ENCODE peak calls at places on chromosomes 13 and 19, in six cellular contexts. I is stimulated activated CD8-positive, alpha-beta memory T cell treated with anti-CD3 and anti-CD28 coated beads, Interleukin-4, amount 100 ng/mL, for 48 hours; E is RPMI8226; L is endodermal cell; N is T-helper 17 cell; O is choroid plexus epithelial cell. R is an unnamed sample.
A peak's percentile ranks its signal among the peaks of the same experiment; 100 is the strongest.

GRCh38 chr13:26133851-26134250 is 82.0 kb upstream of the SHISA2 start:
- DNase-seq in I (no peak), E (no peak), L (no peak), N (no peak), O (no peak), R (no peak)

GRCh38 chr13:39047560-39047959 is 9.3 kb downstream of the NHLRC3 start:
- DNase-seq in I (no peak), E (no peak), L (peak; percentile 80), N (no peak), O (peak; percentile 40), R (no peak)

GRCh38 chr19:40225440-40226305 is 816 bp downstream of the CCNP start:
- DNase-seq in I (no peak), E (peak; percentile 17), L (no peak), N (no peak), O (peak; percentile 56), R (no peak)

GRCh38 chr19:495440-496332 is 600 bp upstream of the MADCAM1 start:
- DNase-seq in I (peak; percentile 76), E (no peak), L (peak; percentile 92), N (peak; percentile 41), O (no peak), R (no peak)

GRCh38 chr13:106595623-106596022 is 27.7 kb upstream of the ARGLU1 start:
- DNase-seq in I (no peak), E (no peak), L (no peak), N (no peak), O (no peak), R (no peak)

GRCh38 chr19:38265213-38265861 is 964 bp downstream of the SPINT2 start:
- DNase-seq in I (peak; percentile 40), E (peak; percentile 46), L (peak; percentile 73), N (no peak), O (peak; percentile 50), R (no peak)

GRCh38 chr13:110705826-110706569 is at the start of gene CARS2:
- DNase-seq in I (peak; percentile 94), E (peak; percentile 96), L (peak; percentile 99), N (peak; percentile 95), O (peak; percentile 98), R (peak; percentile 98)

GRCh38 chr13:72166102-72166660 is 299.2 kb upstream of the DACH1 start:
- DNase-seq in I (no peak), E (no peak), L (no peak), N (no peak), O (no peak), R (no peak)

GRCh38 chr13:32142956-32143375 is 111.4 kb downstream of the FRY start:
- DNase-seq in I (no peak), E (no peak), L (peak; percentile 60), N (no peak), O (peak; percentile 95), R (no peak)

GRCh38 chr13:26867451-26868067 is 107.0 kb upstream of the GPR12 start:
- DNase-seq in I (peak; percentile 28), E (peak; percentile 5), L (peak; percentile 70), N (no peak), O (peak; percentile 48), R (no peak)

GRCh38 chr19:4844348-4845179 is 13.1 kb upstream of the TICAM1 start:
- DNase-seq in I (no peak), E (no peak), L (no peak), N (no peak), O (peak; percentile 46), R (no peak)

GRCh38 chr13:109933476-109933875 is 147.1 kb upstream of the IRS2 start:
- DNase-seq in I (no peak), E (no peak), L (peak; percentile 51), N (no peak), O (peak; percentile 53), R (no peak)

GRCh38 chr13:47457631-47458030 is 543.4 kb downstream of the SUCLA2 start:
- DNase-seq in I (no peak), E (no peak), L (no peak), N (no peak), O (peak; percentile 61), R (no peak)

GRCh38 chr19:1027020-1027952 is 878 bp downstream of the CNN2 start:
- DNase-seq in I (peak; percentile 52), E (peak; percentile 48), L (peak; percentile 72), N (no peak), O (no peak), R (no peak)

GRCh38 chr13:29846475-29847256 is 3.8 kb downstream of the UBL3 start:
- DNase-seq in I (no peak), E (no peak), L (no peak), N (no peak), O (no peak), R (no peak)

GRCh38 chr19:12802267-12803106 is 618 bp downstream of the THSD8 start:
- DNase-seq in I (no peak), E (no peak), L (no peak), N (no peak), O (no peak), R (peak; percentile 37)

GRCh38 chr13:98372886-98373285 is 195.8 kb upstream of the RNF113B start:
- DNase-seq in I (no peak), E (no peak), L (no peak), N (no peak), O (peak; percentile 91), R (no peak)

GRCh38 chr19:806815-807421 is 9.7 kb downstream of the PTBP1 start:
- DNase-seq in I (no peak), E (no peak), L (peak; percentile 53), N (no peak), O (no peak), R (no peak)

R was measured in pancreas.